ENCODE peak calls at places on chromosomes 16 and 17, in four cellular contexts. Z, T, F and B are unnamed samples.
A peak's percentile ranks its signal among the peaks of the same experiment; 100 is the strongest.

GRCh38 chr16:68351463-68351862 is 40.6 kb downstream of the PRMT7 start:
- DNase-seq in Z (no peak), F (no peak), T (no peak), B (no peak)

GRCh38 chr16:57470683-57471082 is 8.2 kb downstream of the POLR2C start:
- DNase-seq in Z (peak; percentile 78), T (peak; percentile 14), F (no peak), B (no peak)

GRCh38 chr17:50630524-50631194 is 4.0 kb upstream of the ABCC3 start:
- DNase-seq in T (peak; percentile 60), F (peak; percentile 92), Z (peak; percentile 94), B (peak; percentile 70)

GRCh38 chr17:36907407-36907806 is 29.9 kb upstream of the LHX1 start:
- DNase-seq in T (no peak), F (no peak), Z (no peak), B (no peak)

GRCh38 chr17:77735341-77736206 is 222.9 kb upstream of the TNRC6C start:
- DNase-seq in Z (no peak), F (no peak), T (peak; percentile 55), B (no peak)

GRCh38 chr17:13044713-13045112 is 26.9 kb upstream of the ELAC2 start:
- DNase-seq in T (no peak), Z (no peak), F (no peak), B (no peak)

GRCh38 chr17:17087424-17088103 is 45.3 kb downstream of the MPRIP start:
- DNase-seq in T (no peak), F (no peak), Z (peak; percentile 7), B (no peak)

GRCh38 chr16:14502932-14503741 is 126.9 kb downstream of the PARN start:
- DNase-seq in F (no peak), Z (no peak), T (no peak), B (no peak)

GRCh38 chr16:23902223-23903000 is 66.6 kb downstream of the PRKCB start:
- DNase-seq in Z (no peak), T (no peak), F (no peak), B (no peak)

GRCh38 chr16:53131363-53132071 is 76.7 kb downstream of the CHD9 start:
- DNase-seq in T (peak; percentile 63), F (peak; percentile 66), Z (peak; percentile 71), B (peak; percentile 46)

GRCh38 chr16:72858611-72859493 is 189.1 kb downstream of the ZFHX3 start:
- DNase-seq in F (no peak), T (no peak), Z (no peak), B (no peak)

GRCh38 chr17:3534881-3535252 is 22.7 kb downstream of the TRPV3 start:
- DNase-seq in Z (no peak), F (no peak), T (no peak), B (no peak)

GRCh38 chr17:44751806-44752205 is 7.0 kb upstream of the ADAM11 start:
- DNase-seq in F (no peak), Z (no peak), T (no peak), B (no peak)

GRCh38 chr17:12918132-12918531 is 99.7 kb downstream of the ELAC2 start:
- DNase-seq in Z (no peak), F (no peak), T (no peak), B (no peak)

GRCh38 chr16:68539704-68540370 is 746 bp downstream of the ZFP90 start:
- DNase-seq in T (no peak), F (peak; percentile 65), Z (no peak), B (no peak)

GRCh38 chr16:35745821-35746248 is 2286.4 kb downstream of the TP53TG3F start:
- DNase-seq in T (no peak), Z (no peak), F (no peak), B (no peak)

GRCh38 chr17:83069931-83070374 is 9.5 kb upstream of the METRNL start:
- DNase-seq in Z (no peak), F (no peak), T (no peak), B (no peak)

GRCh38 chr17:82301916-82302497 is 15.4 kb downstream of the CD7 start:
- DNase-seq in Z (peak; percentile 47), F (no peak), T (peak; percentile 57), B (no peak)

GRCh38 chr17:80959330-80960036 is 32.2 kb upstream of the CHMP6 start:
- DNase-seq in Z (peak; percentile 72), T (peak; percentile 69), F (no peak), B (peak; percentile 53)
- TF ChIP-seq POLR2AphosphoS5 in Z (peak; percentile 61), T (peak; percentile 23), F (no peak), B (peak; percentile 75)

GRCh38 chr17:29176500-29177351 is 3.5 kb downstream of the MYO18A start:
- DNase-seq in Z (peak; percentile 82), F (peak; percentile 71), T (no peak), B (peak; percentile 71)
- H3K4me1 ChIP-seq in Z (peaks cover 48% of the 10 kb centered on the region), F (peaks cover 6% of the 10 kb centered on the region), T (peaks cover 15% of the 10 kb centered on the region), B (peaks cover 10% of the 10 kb centered on the region)

GRCh38 chr16:81920498-81920897 is 90.8 kb downstream of the SDR42E1 start:
- DNase-seq in T (no peak), Z (no peak), F (no peak), B (no peak)
- TF ChIP-seq POLR2AphosphoS5 in T (no peak), Z (no peak), F (no peak), B (no peak)

DNA sequence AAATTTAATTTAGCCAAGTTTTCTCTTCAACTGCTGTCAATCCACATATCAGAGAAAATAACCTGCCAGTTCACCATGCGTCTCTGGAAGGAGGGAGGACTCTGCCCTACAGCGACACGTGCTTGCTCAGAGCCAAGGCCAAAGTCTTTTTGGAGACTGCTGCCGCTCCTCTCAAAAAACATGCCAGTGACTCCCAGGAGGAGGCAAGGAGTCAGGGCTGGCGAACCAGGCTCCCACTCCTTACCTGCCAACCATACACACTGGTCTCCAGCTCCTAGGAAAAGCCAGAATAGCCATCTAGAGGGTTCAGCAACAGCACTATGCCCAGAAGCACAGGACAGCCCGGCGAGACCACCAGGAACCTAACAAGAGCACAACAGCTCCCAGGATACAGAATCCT is 73.0 kb downstream of the ANKRD11 start:
- DNase-seq in T (no peak), F (no peak), Z (no peak), B (no peak)
- H3K4me1 ChIP-seq in T (no peaks in the 10 kb centered on the region), F (no peaks in the 10 kb centered on the region), Z (peaks cover 17% of the 10 kb centered on the region), B (no peaks in the 10 kb centered on the region)

GRCh38 chr17:7549401-7550055 is 670 bp downstream of the TNFSF12 start:
- DNase-seq in T (no peak), Z (peak; percentile 62), F (peak; percentile 58), B (no peak)
- TF ChIP-seq POLR2AphosphoS5 in T (no peak), Z (no peak), F (no peak), B (no peak)

GRCh38 chr17:68706351-68706750 is 105.2 kb upstream of the FAM20A start:
- DNase-seq in Z (no peak), T (no peak), F (no peak), B (no peak)
- H3K4me1 ChIP-seq in Z (no peaks in the 10 kb centered on the region), T (no peaks in the 10 kb centered on the region), F (no peaks in the 10 kb centered on the region), B (no peaks in the 10 kb centered on the region)

GRCh38 chr17:4950075-4950756 is 703 bp upstream of the ENO3 start:
- DNase-seq in F (peak; percentile 77), T (no peak), Z (peak; percentile 75), B (no peak)
- TF ChIP-seq POLR2AphosphoS5 in F (no peak), T (no peak), Z (no peak), B (no peak)

GRCh38 chr17:21033350-21033749 is 9.5 kb downstream of the USP22 start:
- DNase-seq in F (no peak), T (no peak), Z (no peak), B (no peak)

GRCh38 chr17:21036361-21036881 is 6.4 kb downstream of the USP22 start:
- DNase-seq in T (no peak), F (no peak), Z (no peak), B (no peak)

GRCh38 chr17:21031756-21032396 is 10.9 kb downstream of the USP22 start:
- DNase-seq in Z (no peak), T (no peak), F (no peak), B (no peak)

GRCh38 chr17:21037117-21037803 is 5.6 kb downstream of the USP22 start:
- DNase-seq in T (no peak), Z (no peak), F (no peak), B (no peak)

DNA sequence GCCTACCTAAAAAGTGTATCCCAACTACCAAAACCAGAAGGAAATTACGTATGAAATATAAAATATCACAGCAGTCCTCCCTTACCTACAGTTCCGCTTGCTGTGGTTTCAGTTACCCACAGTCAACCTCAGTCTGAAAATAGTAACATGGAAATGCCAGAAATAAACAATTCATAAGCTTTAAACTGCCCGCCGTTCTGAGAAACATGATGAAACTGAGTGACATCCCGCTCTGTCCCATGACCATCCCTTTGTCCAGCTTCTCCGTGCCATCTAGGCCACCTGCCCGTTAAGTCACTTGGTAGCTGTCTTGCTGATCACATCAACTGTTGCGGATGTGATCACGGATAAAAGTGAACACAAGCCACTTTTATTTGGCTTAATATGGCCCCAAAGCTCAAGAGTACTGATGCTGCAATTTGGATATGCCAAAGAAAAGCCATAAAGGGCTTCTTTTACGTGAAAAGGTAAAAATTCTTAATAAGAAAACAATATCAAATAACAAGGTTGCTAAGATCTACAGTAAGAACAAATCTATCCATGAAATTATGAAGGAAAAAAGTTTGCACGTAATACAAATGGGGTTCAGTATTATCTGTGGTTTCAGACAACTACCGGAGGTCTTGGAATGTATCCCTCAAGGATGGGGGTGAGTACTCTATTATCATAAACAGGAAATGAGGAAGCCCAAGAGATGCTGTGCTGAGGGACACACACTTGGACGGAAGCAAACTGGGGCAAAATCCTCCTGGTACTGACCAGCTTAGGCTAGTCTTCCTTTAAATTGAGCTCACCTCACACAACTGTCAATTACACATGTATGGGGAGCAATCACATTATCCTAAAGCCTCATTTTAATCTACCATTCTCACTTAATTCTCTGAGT is 8.2 kb downstream of the USP22 start:
- DNase-seq in T (no peak), F (no peak), Z (no peak), B (no peak)
- H3K4me1 ChIP-seq in T (no peaks in the 10 kb centered on the region), F (peaks cover 9% of the 10 kb centered on the region), Z (peaks cover 56% of the 10 kb centered on the region), B (peaks cover 13% of the 10 kb centered on the region)